ENCODE peak calls at places on chromosomes 3 and 15, in six cellular contexts. I, O, G, F, P and C are unnamed samples.

GRCh38 chr3:190092250-190092649 is 28.4 kb downstream of the P3H2 start:
- DNase-seq in I (no peak), O (no peak), G (no peak), F (no peak), P (no peak), C (no peak)

GRCh38 chr15:59158701-59159034 is 48.0 kb upstream of the LDHAL6B start:
- DNase-seq in I (no peak), O (no peak), G (no peak), F (no peak), P (no peak), C (no peak)

GRCh38 chr15:85800460-85801123 is 5.9 kb upstream of the KLHL25 start:
- DNase-seq in I (no peak), O (no peak), G (no peak), F (peak), P (no peak), C (no peak)

GRCh38 chr3:14265246-14265962 is 86.8 kb downstream of the LSM3 start:
- DNase-seq in I (no peak), O (no peak), G (peak), F (peak), P (no peak), C (no peak)

GRCh38 chr3:51283421-51283820 is 101.7 kb upstream of the MANF start:
- DNase-seq in I (no peak), O (no peak), G (no peak), F (no peak), P (no peak), C (no peak)

GRCh38 chr3:124685481-124685880 is 44.8 kb upstream of the UMPS start:
- DNase-seq in I (no peak), O (no peak), G (no peak), F (no peak), P (no peak), C (no peak)

GRCh38 chr3:47542614-47543173 is 29.2 kb upstream of the ELP6 start:
- DNase-seq in I (no peak), O (no peak), G (peak), F (no peak), P (no peak), C (no peak)

GRCh38 chr15:69472575-69472974 is 20.0 kb downstream of the RPLP1 start:
- DNase-seq in I (no peak), O (no peak), G (no peak), F (no peak), P (no peak), C (no peak)

GRCh38 chr3:169272533-169272932 is 391.0 kb downstream of the MECOM start:
- DNase-seq in I (no peak), O (no peak), G (no peak), F (no peak), P (no peak), C (no peak)

GRCh38 chr3:297585-297984 is 101.0 kb downstream of the CHL1 start:
- DNase-seq in I (no peak), O (no peak), G (no peak), F (peak), P (no peak), C (no peak)

GRCh38 chr3:52088445-52089367 is 32.3 kb upstream of the DUSP7 start:
- DNase-seq in I (no peak), O (no peak), G (peak), F (peak), P (no peak), C (no peak)

GRCh38 chr15:52340093-52340492 is 44.5 kb upstream of the MYO5C start:
- DNase-seq in I (no peak), O (no peak), G (no peak), F (no peak), P (no peak), C (no peak)

GRCh38 chr3:67335813-67336212 is 318.6 kb downstream of the SUCLG2 start:
- DNase-seq in I (no peak), O (no peak), G (no peak), F (no peak), P (no peak), C (no peak)

GRCh38 chr3:58285334-58285733 is 20.7 kb upstream of the RPP14 start:
- DNase-seq in I (no peak), O (no peak), G (no peak), F (no peak), P (no peak), C (no peak)

DNA sequence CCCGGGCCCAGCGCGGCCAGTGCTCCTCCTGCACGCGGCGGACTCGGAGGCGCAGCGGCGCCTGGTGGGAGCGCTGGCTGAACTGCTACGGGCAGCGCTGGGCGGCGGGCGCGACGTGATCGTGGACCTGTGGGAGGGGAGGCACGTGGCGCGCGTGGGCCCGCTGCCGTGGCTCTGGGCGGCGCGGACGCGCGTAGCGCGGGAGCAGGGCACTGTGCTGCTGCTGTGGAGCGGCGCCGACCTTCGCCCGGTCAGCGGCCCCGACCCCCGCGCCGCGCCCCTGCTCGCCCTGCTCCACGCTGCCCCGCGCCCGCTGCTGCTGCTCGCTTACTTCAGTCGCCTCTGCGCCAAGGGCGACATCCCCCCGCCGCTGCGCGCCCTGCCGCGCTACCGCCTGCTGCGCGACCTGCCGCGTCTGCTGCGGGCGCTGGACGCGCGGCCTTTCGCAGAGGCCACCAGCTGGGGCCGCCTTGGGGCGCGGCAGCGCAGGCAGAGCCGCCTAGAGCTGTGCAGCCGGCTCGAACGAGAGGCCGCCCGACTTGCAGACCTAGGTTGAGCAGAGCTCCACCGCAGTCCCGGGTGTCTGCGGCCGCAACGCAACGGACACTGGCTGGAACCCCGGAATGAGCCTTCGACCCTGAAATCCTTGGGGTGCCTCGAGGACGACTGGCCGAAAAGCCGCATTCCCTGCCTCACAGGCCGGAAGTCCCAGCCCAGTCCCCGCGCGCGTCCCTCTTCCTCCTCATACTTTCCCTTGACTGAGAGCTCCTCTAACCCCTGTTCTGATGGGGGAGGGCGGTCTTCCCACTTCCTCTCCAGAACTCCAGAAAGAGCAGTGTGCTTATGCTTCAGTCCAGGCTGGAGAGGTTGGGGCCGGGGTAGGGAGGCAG is 1.4 kb upstream of the IL17RC start:
- DNase-seq in I (no peak), O (no peak), G (no peak), F (peak), P (peak), C (peak)
- TF ChIP-seq POLR2A in I (no peak), O (no peak), G (no peak), F (no peak), P (no peak), C (no peak)

GRCh38 chr3:65356331-65357286 is 668.8 kb upstream of the ADAMTS9 start:
- DNase-seq in I (no peak), O (no peak), G (no peak), F (no peak), P (no peak), C (no peak)
- TF ChIP-seq TAF1 in I (no peak), O (no peak), G (no peak), F (no peak), P (no peak), C (no peak)

GRCh38 chr15:89107984-89108383 is 19.7 kb downstream of the ABHD2 start:
- DNase-seq in I (no peak), O (no peak), G (no peak), F (no peak), P (no peak), C (no peak)
- TF ChIP-seq POLR2A in I (no peak), O (no peak), G (no peak), F (no peak), P (no peak), C (no peak)

GRCh38 chr3:188802645-188803044 is 369.1 kb upstream of the TPRG1 start:
- DNase-seq in I (no peak), O (no peak), G (no peak), F (no peak), P (no peak), C (no peak)
- TF ChIP-seq TAF1 in I (no peak), O (no peak), G (no peak), F (no peak), P (no peak), C (no peak)

GRCh38 chr3:171807806-171808205 is 2.5 kb downstream of the PLD1 start:
- DNase-seq in I (no peak), O (no peak), G (no peak), F (peak), P (no peak), C (no peak)

GRCh38 chr3:171811913-171812321 is 1.6 kb upstream of the PLD1 start:
- DNase-seq in I (no peak), O (no peak), G (no peak), F (no peak), P (no peak), C (no peak)

GRCh38 chr3:171810278-171811058 is at the start of gene PLD1:
- DNase-seq in I (peak), O (no peak), G (peak), F (peak), P (peak), C (peak)

GRCh38 chr3:171811059-171811912 is 1.0 kb upstream of the PLD1 start:
- DNase-seq in I (no peak), O (no peak), G (peak), F (peak), P (no peak), C (no peak)

GRCh38 chr3:171809513-171810277 is 588 bp downstream of the PLD1 start:
- DNase-seq in I (peak), O (no peak), G (peak), F (peak), P (peak), C (peak)
- TF ChIP-seq POLR2A in I (no peak), O (no peak), G (peak), F (peak), P (no peak), C (no peak)

GRCh38 chr15:101062471-101063171 is 143.5 kb downstream of the LRRK1 start:
- DNase-seq in I (no peak), O (peak), G (no peak), F (no peak), P (no peak), C (no peak)

GRCh38 chr15:101063212-101063611 is 144.1 kb downstream of the LRRK1 start:
- DNase-seq in I (no peak), O (no peak), G (no peak), F (no peak), P (no peak), C (no peak)

GRCh38 chr15:101060576-101061551 is 141.7 kb downstream of the LRRK1 start:
- DNase-seq in I (no peak), O (no peak), G (no peak), F (no peak), P (peak), C (no peak)

GRCh38 chr15:101063891-101064794 is 145.0 kb downstream of the LRRK1 start:
- DNase-seq in I (no peak), O (no peak), G (no peak), F (peak), P (no peak), C (no peak)

DNA sequence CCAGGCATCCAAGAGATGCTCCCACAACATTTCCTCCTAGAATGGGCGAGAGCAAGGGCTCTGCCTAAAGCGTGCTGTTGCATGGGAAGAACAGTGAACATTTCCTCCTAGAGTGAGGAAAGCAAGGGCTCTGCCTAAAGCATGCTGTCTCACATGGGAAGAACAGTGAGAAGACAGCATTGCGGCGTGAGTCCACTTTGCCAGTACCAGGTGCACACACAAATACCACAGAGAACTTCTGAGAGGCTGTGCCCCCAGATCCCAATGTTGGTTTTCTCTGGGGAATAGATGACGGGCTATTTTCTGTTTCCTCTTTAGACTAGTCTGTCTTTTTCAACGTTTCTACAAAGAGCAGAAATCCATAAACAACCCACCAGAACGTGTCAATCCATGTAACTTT is 142.9 kb downstream of the LRRK1 start:
- DNase-seq in I (no peak), O (no peak), G (no peak), F (no peak), P (no peak), C (no peak)
- TF ChIP-seq TAF1 in I (no peak), O (no peak), G (no peak), F (no peak), P (no peak), C (no peak)

DNA sequence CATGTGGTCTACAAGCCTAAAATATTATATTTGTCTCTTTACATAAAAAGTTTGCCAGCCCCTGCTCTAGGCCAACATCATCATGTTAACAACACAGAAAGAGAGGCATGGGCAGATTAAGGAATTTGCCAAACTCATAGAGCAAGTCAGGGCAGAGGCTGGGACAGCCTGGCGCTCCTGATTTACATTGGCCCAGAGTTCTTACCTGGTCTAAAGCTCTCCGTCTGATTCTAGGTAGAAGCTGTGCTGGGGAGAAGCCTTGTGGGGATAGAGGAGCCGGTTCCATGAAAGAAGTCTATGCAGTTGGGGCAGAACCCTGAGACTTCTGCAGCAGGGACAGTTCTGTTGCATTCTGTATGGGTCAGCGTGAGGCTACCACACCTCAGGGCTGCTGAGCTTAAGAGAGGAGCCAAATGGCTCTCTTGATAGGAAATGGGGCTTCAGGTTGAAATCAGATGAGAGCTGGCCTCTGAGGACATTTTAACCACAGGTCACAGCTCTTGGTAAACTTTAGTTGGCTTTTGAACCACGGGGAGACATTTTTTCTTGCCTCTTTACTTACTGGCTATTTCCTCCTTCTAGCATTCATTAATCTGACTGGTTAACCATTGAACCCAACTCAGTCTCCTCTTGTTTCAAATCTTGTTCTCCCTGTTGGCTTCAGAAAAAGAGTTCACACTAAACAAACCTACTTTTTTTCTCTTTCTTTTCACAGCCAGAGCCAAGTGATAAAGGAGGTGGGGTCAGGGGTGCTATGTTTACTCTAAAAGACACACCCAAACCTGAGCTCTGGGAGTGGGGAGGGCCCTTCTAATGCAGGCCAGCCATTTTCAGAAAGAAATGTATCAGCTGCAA is 250.7 kb downstream of the OPA1 start:
- DNase-seq in I (no peak), O (peak), G (peak), F (peak), P (no peak), C (no peak)
- TF ChIP-seq POLR2A in I (no peak), O (no peak), G (no peak), F (no peak), P (no peak), C (no peak)

GRCh38 chr3:73498764-73499622 is 125.7 kb downstream of the PDZRN3 start:
- DNase-seq in I (no peak), O (no peak), G (no peak), F (no peak), P (no peak), C (no peak)

GRCh38 chr3:73497646-73498406 is 126.9 kb downstream of the PDZRN3 start:
- DNase-seq in I (no peak), O (no peak), G (no peak), F (no peak), P (no peak), C (no peak)

GRCh38 chr3:73490453-73491311 is 134.1 kb downstream of the PDZRN3 start:
- DNase-seq in I (no peak), O (no peak), G (no peak), F (peak), P (no peak), C (no peak)

GRCh38 chr3:73493543-73494314 is 131.0 kb downstream of the PDZRN3 start:
- DNase-seq in I (no peak), O (no peak), G (no peak), F (no peak), P (no peak), C (no peak)
- TF ChIP-seq TAF1 in I (no peak), O (no peak), G (no peak), F (no peak), P (no peak), C (no peak)